ENCODE peak calls at places on chromosomes 3 and 15, in five cellular contexts. F, H, L, Y and D are unnamed samples.

GRCh38 chr3:129984124-129984523 is 9.6 kb downstream of the TRH start:
- DNase-seq in F (no peak), H (no peak), Y (no peak), L (no peak), D (no peak)

GRCh38 chr3:160180581-160181216 is 44.5 kb upstream of the C3orf80 start:
- DNase-seq in F (no peak), Y (peak), H (peak), L (no peak), D (no peak)

GRCh38 chr15:43440721-43441281 is 52.2 kb downstream of the TP53BP1 start:
- DNase-seq in H (peak), F (no peak), L (peak), Y (peak), D (peak)

GRCh38 chr3:87461443-87461842 is 185.1 kb upstream of the POU1F1 start:
- DNase-seq in H (no peak), Y (no peak), F (no peak), L (no peak), D (no peak)

GRCh38 chr15:77483426-77483825 is 62.7 kb downstream of the HMG20A start:
- DNase-seq in F (no peak), Y (no peak), L (no peak), H (no peak), D (no peak)

GRCh38 chr3:42080452-42080872 is 10.7 kb upstream of the TRAK1 start:
- DNase-seq in Y (no peak), H (no peak), F (peak), L (no peak), D (peak)

GRCh38 chr3:68876112-68876713 is 56.1 kb downstream of the TAFA4 start:
- DNase-seq in H (peak), F (no peak), L (peak), Y (no peak), D (peak)

GRCh38 chr15:47885921-47886320 is 168.6 kb downstream of the SEMA6D start:
- DNase-seq in H (no peak), L (no peak), Y (no peak), F (no peak), D (no peak)

GRCh38 chr3:53811143-53811915 is 34.9 kb downstream of the CHDH start:
- DNase-seq in L (no peak), F (peak), H (peak), Y (no peak), D (no peak)

GRCh38 chr15:65762914-65763787 is 28.9 kb downstream of the DENND4A start:
- DNase-seq in F (no peak), H (no peak), Y (no peak), L (no peak), D (peak)

GRCh38 chr15:28885630-28886430 is at the start of gene APBA2:
- DNase-seq in Y (no peak), H (no peak), L (peak), F (no peak), D (peak)

GRCh38 chr3:105788548-105789036 is 80.2 kb downstream of the CBLB start:
- DNase-seq in L (no peak), H (no peak), F (no peak), Y (no peak), D (no peak)

GRCh38 chr3:38579146-38579545 is 70.3 kb downstream of the SCN5A start:
- DNase-seq in H (peak), F (peak), Y (no peak), L (no peak), D (no peak)

GRCh38 chr3:190646996-190647395 is 133.1 kb downstream of the IL1RAP start:
- DNase-seq in F (no peak), H (no peak), Y (no peak), L (no peak), D (no peak)

GRCh38 chr3:189446959-189447560 is 184.1 kb upstream of the TP63 start:
- DNase-seq in L (no peak), F (no peak), Y (no peak), H (no peak), D (no peak)

GRCh38 chr3:126131881-126132750 is 48.2 kb upstream of the SLC41A3 start:
- DNase-seq in Y (peak), F (peak), H (peak), L (peak), D (no peak)

GRCh38 chr15:40787344-40787841 is 17.6 kb downstream of the C15orf62 start:
- DNase-seq in Y (no peak), H (no peak), L (no peak), F (peak), D (no peak)

GRCh38 chr3:194283218-194284006 is 67.7 kb downstream of the CPN2 start:
- DNase-seq in H (peak), L (peak), Y (peak), F (no peak), D (no peak)

GRCh38 chr3:150662410-150663200 is 41.1 kb downstream of the ERICH6 start:
- DNase-seq in F (no peak), L (no peak), Y (no peak), H (no peak), D (no peak)

GRCh38 chr15:83372434-83372873 is 74.7 kb upstream of the SH3GL3 start:
- DNase-seq in F (no peak), H (no peak), Y (no peak), L (peak), D (no peak)

GRCh38 chr3:48186993-48187578 is 1.1 kb downstream of the CDC25A start:
- DNase-seq in Y (no peak), L (no peak), F (no peak), H (no peak), D (peak)

GRCh38 chr3:112472676-112473075 is 26.6 kb downstream of the BTLA start:
- DNase-seq in L (no peak), Y (no peak), H (no peak), F (no peak), D (no peak)

GRCh38 chr3:25455316-25456232 is 27.5 kb downstream of the RARB start:
- DNase-seq in F (no peak), H (no peak), Y (peak), L (no peak), D (no peak)

GRCh38 chr3:66442254-66443249 is 58.3 kb downstream of the LRIG1 start:
- DNase-seq in Y (peak), F (peak), H (peak), L (peak), D (no peak)
- TF ChIP-seq POLR2A in Y (no peak), F (no peak), H (no peak), L (no peak), D (no peak)

DNA sequence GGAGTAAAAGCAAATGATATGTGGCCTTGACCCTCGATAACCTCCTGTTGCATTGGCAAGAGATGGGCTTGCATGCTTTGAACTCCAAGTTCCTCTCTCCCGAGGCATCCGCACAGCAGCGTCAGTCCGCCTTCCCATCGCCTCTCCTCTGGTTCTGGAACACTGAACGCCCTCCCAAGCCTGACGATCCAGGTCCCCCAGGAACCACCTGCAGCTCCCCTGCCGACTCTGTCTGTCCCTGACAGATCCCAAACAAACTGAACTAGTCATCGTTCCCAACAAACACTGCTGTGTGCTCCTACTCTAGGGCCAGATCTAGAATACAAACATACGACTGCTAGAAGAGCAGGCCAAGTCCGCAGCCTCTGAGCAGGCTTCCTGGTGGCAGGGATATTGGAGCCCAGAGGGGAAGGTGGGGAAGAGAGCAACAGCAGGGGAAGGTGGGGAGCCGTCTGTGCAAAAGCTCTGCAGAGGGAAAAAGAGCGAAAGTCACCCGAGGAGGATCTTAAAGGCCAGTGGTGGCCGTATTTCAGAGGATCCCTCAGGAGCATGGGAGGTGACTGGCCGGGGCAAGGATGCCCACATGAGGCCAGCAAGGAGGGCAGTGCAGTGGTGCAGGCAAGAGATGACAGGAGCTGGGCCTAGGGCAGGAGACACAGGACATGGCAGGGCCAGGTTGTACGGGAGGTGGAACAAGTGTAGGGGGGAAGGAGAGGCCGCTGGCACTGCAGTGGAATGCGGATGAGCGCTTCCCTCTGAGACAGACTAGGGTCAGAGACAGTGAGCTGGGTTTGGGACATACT is 50.8 kb downstream of the PCSK6 start:
- DNase-seq in F (peak), H (peak), Y (no peak), L (peak), D (no peak)
- TF ChIP-seq POLR2A in F (no peak), H (no peak), Y (no peak), L (no peak), D (no peak)

DNA sequence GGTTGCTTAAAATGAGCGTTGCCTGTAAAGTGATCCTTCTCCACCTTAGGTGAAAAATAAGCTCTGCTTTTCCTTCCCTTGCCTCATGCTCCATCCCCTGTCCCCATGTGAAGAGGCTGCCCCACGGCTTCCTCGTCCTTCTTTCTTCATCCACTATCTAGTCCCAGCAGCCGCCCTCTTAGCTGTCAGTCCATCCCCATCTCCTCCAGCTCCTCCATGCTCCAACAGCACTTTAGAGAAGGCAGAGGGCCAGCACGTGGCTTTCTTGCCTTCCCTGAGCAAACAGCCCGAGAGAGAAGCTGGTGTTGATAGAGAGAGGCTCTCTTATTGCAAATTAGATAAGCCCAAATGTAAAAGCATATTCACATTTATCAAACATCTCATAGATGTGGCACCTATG is 9.0 kb upstream of the TMEM41A start:
- DNase-seq in L (no peak), H (no peak), Y (no peak), F (no peak), D (no peak)
- TF ChIP-seq POLR2A in L (no peak), H (no peak), Y (no peak), F (no peak), D (no peak)

DNA sequence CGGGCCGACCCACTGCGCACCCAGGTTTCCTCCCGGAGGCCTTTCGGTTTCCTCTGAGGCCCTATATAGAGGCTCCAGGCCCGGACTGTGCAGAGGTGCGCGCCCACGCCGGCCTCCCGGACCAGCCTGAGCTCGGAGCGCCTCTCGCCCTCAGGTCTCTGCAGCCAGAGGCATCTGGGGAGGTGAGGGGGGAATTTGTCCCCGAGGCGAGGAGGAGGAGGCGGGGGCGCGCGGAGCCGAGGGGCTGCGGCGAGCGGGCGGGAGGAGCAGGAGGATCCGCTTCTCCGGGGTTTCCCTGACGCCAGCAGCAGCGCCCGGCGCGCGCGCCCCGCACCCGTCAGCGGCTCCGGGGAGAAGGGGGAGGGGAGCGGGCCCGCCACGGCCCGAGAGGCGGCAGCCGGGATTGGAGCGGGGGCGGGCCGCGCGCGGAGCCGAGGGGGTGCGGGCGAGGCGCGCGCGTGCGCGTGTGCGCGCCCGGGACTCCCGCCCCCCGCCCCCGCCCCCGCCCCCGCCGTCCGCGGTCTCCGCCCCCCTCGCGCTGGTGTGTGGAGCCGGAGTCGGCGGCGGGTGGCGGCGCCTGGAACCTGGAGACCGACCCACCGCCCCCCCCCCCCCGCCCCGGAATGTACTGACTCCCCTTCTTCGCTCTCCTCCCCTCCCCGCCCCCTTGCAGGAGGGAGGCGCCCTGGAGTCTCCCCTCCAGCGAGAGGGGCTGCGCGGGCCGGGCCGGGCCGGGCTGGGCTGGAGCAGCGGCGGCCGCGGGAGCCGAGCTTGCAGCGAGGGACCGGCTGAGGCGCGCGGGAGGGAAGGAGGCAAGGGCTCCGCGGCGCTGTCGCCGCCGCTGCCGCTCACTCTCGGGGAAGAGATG is at the start of gene NEO1:
- DNase-seq in L (peak), F (peak), H (peak), Y (peak), D (peak)
- TF ChIP-seq POLR2A in L (no peak), F (no peak), H (peak), Y (no peak), D (no peak)